ENCODE peak calls at places on chromosome 15, in four cellular contexts. Z is nephron progenitor cell; D is activated CD8-positive, alpha-beta memory T cell treated with anti-CD3 and anti-CD28 coated beads, Interleukin-2, amount 50 U/mL, for 48 hours; G is WTC11. F is an unnamed sample.

GRCh38 chr15:41661529-41662225 is 1.5 kb downstream of the MGA start:
- DNase-seq in Z (peak; percentile 72), D (peak; percentile 85), G (peak; percentile 85), F (peak; percentile 89)

GRCh38 chr15:28876131-28876844 is 9.5 kb upstream of the APBA2 start:
- DNase-seq in Z (no peak), D (no peak), G (peak; percentile 40), F (no peak)

GRCh38 chr15:73723146-73723545 is 30.0 kb downstream of the INSYN1 start:
- DNase-seq in Z (no peak), D (no peak), G (no peak), F (no peak)

GRCh38 chr15:69388259-69388658 is 25.9 kb upstream of the KIF23 start:
- DNase-seq in Z (no peak), D (peak; percentile 20), G (no peak), F (no peak)

GRCh38 chr15:53448215-53449001 is 311.1 kb downstream of the WDR72 start:
- DNase-seq in Z (no peak), D (no peak), G (no peak), F (no peak)

GRCh38 chr15:79378394-79379158 is 53.6 kb upstream of the MINAR1 start:
- DNase-seq in Z (no peak), D (no peak), G (no peak), F (no peak)

GRCh38 chr15:66767370-66767769 is 65.3 kb downstream of the SMAD6 start:
- DNase-seq in Z (no peak), D (no peak), G (no peak), F (no peak)

GRCh38 chr15:55267401-55268053 is 22.1 kb downstream of the RAB27A start:
- DNase-seq in Z (no peak), D (peak; percentile 81), G (no peak), F (no peak)

GRCh38 chr15:98799461-98799971 is 151.2 kb downstream of the IGF1R start:
- DNase-seq in Z (peak; percentile 62), D (no peak), G (peak; percentile 63), F (no peak)

GRCh38 chr15:70066422-70066821 is 31.3 kb downstream of the TLE3 start:
- DNase-seq in Z (no peak), D (no peak), G (no peak), F (no peak)

GRCh38 chr15:31494786-31495185 is 168.2 kb downstream of the KLF13 start:
- DNase-seq in Z (no peak), D (no peak), G (no peak), F (peak; percentile 74)

GRCh38 chr15:82530606-82531379 is 9.5 kb downstream of the RPS17 start:
- DNase-seq in Z (peak; percentile 83), D (peak; percentile 82), G (peak; percentile 82), F (peak; percentile 86)

GRCh38 chr15:89346516-89346915 is 11.9 kb upstream of the POLG start:
- DNase-seq in Z (no peak), D (no peak), G (peak; percentile 43), F (no peak)

GRCh38 chr15:57932348-57932747 is 133.2 kb downstream of the ALDH1A2 start:
- DNase-seq in Z (no peak), D (no peak), G (peak; percentile 35), F (no peak)

GRCh38 chr15:36136054-36136453 is 443.4 kb upstream of the CDIN1 start:
- DNase-seq in Z (no peak), D (no peak), G (no peak), F (no peak)

GRCh38 chr15:27846722-27847420 is 252.2 kb downstream of the OCA2 start:
- DNase-seq in Z (no peak), D (no peak), G (no peak), F (no peak)

F was measured in osteocyte.